ENCODE peak calls at places on chromosomes 11 and 22, in ten cellular contexts. I is stimulated activated naive CD4-positive, alpha-beta T cell treated with Interleukin-2 at 50 U/mL for 16 hours; M is kidney; V is PC-3; P is neural crest cell; B is H1; U is hippocampal formation; L is nephron progenitor cell; H is psoas muscle; O is G401. A is an unnamed sample.

GRCh38 chr11:117985953-117986887 is at the start of gene IL10RA:
- DNase-seq in M (peak; percentile 95), P (peak; percentile 70), V (no peak), L (peak; percentile 89), U (peak; percentile 22), B (peak; percentile 64), O (peak; percentile 65), H (peak; percentile 85), I (peak; percentile 71), A (peak; percentile 84)

GRCh38 chr11:121802542-121802941 is 313.5 kb downstream of the BLID start:
- DNase-seq in B (peak; percentile 27), V (no peak), U (no peak), H (no peak), P (no peak), M (no peak), I (no peak), L (peak; percentile 10), O (no peak), A (peak; percentile 58)

GRCh38 chr11:102882389-102883024 is 7.7 kb upstream of the MMP12 start:
- DNase-seq in M (no peak), B (no peak), V (no peak), U (no peak), I (no peak), H (no peak), O (no peak), L (no peak), P (no peak), A (no peak)

GRCh38 chr11:38460901-38461300 is 1862.9 kb upstream of the RAG2 start:
- DNase-seq in V (peak; percentile 88), M (no peak), H (no peak), U (no peak), B (no peak), I (no peak), L (peak; percentile 29), O (peak; percentile 0), P (no peak), A (no peak)

GRCh38 chr11:45556851-45557707 is 108.3 kb downstream of the CHST1 start:
- DNase-seq in I (no peak), B (no peak), H (no peak), V (peak; percentile 10), P (no peak), U (no peak), M (no peak), L (no peak), O (no peak), A (peak; percentile 39)

GRCh38 chr11:10109836-10110235 is 184.2 kb downstream of the SBF2 start:
- DNase-seq in L (no peak), U (no peak), B (no peak), H (no peak), P (no peak), O (no peak), I (no peak), M (no peak), V (no peak), A (no peak)

GRCh38 chr11:125281831-125282595 is 117.5 kb downstream of the PKNOX2 start:
- DNase-seq in O (no peak), P (no peak), V (peak; percentile 57), B (no peak), L (no peak), U (no peak), M (no peak), I (no peak), H (no peak), A (peak; percentile 57)

GRCh38 chr11:20208622-20209090 is 48.4 kb upstream of the DBX1 start:
- DNase-seq in H (no peak), B (peak; percentile 10), O (no peak), V (no peak), M (no peak), I (no peak), U (no peak), P (peak; percentile 25), L (peak; percentile 9), A (peak; percentile 44)

GRCh38 chr11:25065711-25066110 is 568.9 kb downstream of the LUZP2 start:
- DNase-seq in H (no peak), L (no peak), I (no peak), O (no peak), U (peak; percentile 7), B (no peak), M (no peak), P (no peak), V (peak; percentile 87), A (no peak)

GRCh38 chr22:47612136-47612910 is 849.9 kb downstream of the TBC1D22A start:
- DNase-seq in M (peak; percentile 60), B (no peak), U (no peak), H (peak; percentile 5), V (no peak), P (no peak), O (no peak), I (no peak), L (no peak), A (no peak)

GRCh38 chr11:64911142-64911541 is 5.9 kb downstream of the ATG2A start:
- DNase-seq in U (no peak), I (no peak), O (no peak), M (peak; percentile 59), L (no peak), P (no peak), V (no peak), H (no peak), B (no peak), A (no peak)

GRCh38 chr11:65911682-65912568 is 6.9 kb downstream of the C11orf68 start:
- DNase-seq in M (peak; percentile 89), L (peak; percentile 31), P (peak; percentile 36), H (peak; percentile 69), I (no peak), U (no peak), V (peak; percentile 99), O (peak; percentile 91), B (no peak), A (peak; percentile 87)

GRCh38 chr11:45653277-45653676 is 12.1 kb downstream of the CHST1 start:
- DNase-seq in I (no peak), U (no peak), P (no peak), V (no peak), L (no peak), H (no peak), M (no peak), B (no peak), O (no peak), A (no peak)

GRCh38 chr11:96082002-96082899 is 158.3 kb upstream of the MTMR2 start:
- DNase-seq in O (no peak), P (no peak), B (no peak), M (no peak), U (no peak), L (no peak), V (no peak), H (no peak), I (no peak), A (peak; percentile 62)

GRCh38 chr22:23233746-23234408 is 53.6 kb downstream of the BCR start:
- DNase-seq in M (peak; percentile 75), B (no peak), P (no peak), L (no peak), H (peak; percentile 76), V (peak; percentile 8), I (peak; percentile 29), O (no peak), U (no peak), A (no peak)

GRCh38 chr11:129278586-129279319 is 86.6 kb upstream of the ARHGAP32 start:
- DNase-seq in P (peak; percentile 21), B (no peak), O (no peak), U (no peak), I (no peak), M (no peak), V (peak; percentile 43), H (peak; percentile 54), L (peak; percentile 56), A (no peak)

GRCh38 chr22:27377901-27378300 is 423.7 kb downstream of the MN1 start:
- DNase-seq in V (no peak), H (no peak), I (no peak), B (no peak), L (no peak), U (no peak), P (no peak), O (no peak), M (no peak), A (no peak)

GRCh38 chr22:24758164-24758799 is 16.2 kb downstream of the PIWIL3 start:
- DNase-seq in U (peak; percentile 27), H (no peak), O (peak; percentile 72), B (no peak), I (peak; percentile 15), V (peak; percentile 68), M (no peak), P (peak; percentile 61), L (peak; percentile 69), A (peak; percentile 45)

GRCh38 chr22:47408409-47408808 is 646.0 kb downstream of the TBC1D22A start:
- DNase-seq in B (no peak), U (no peak), V (no peak), P (no peak), L (no peak), I (no peak), M (peak; percentile 53), H (no peak), O (no peak), A (peak; percentile 27)

GRCh38 chr11:101401245-101401644 is 182.6 kb downstream of the TRPC6 start:
- DNase-seq in M (no peak), B (no peak), V (no peak), I (no peak), H (no peak), U (no peak), P (no peak), L (no peak), O (no peak), A (no peak)

GRCh38 chr11:98561216-98561615 is 459.5 kb upstream of the CNTN5 start:
- DNase-seq in M (no peak), I (no peak), H (no peak), B (no peak), V (no peak), U (no peak), P (no peak), L (no peak), O (no peak), A (no peak)

GRCh38 chr11:100752371-100753073 is 65.4 kb downstream of the ARHGAP42 start:
- DNase-seq in I (no peak), P (no peak), B (no peak), U (no peak), V (peak; percentile 41), M (no peak), H (no peak), O (no peak), L (no peak), A (no peak)

GRCh38 chr11:33177676-33178336 is 16.5 kb upstream of the CSTF3 start:
- DNase-seq in P (no peak), L (no peak), B (no peak), I (no peak), M (no peak), H (no peak), O (no peak), U (no peak), V (no peak), A (no peak)

GRCh38 chr22:49006207-49007012 is 821.3 kb downstream of the BRD1 start:
- DNase-seq in L (no peak), P (no peak), O (no peak), M (peak; percentile 48), B (no peak), U (no peak), V (no peak), I (no peak), H (no peak), A (no peak)

GRCh38 chr11:15170170-15170569 is 55.4 kb downstream of the INSC start:
- DNase-seq in B (no peak), V (no peak), I (no peak), P (no peak), O (no peak), H (no peak), M (no peak), U (no peak), L (no peak), A (no peak)

GRCh38 chr11:103091024-103091423 is 936 bp downstream of the DCUN1D5 start:
- DNase-seq in H (no peak), O (peak; percentile 21), V (peak; percentile 35), P (no peak), L (no peak), M (no peak), B (no peak), I (no peak), U (no peak), A (peak; percentile 45)

GRCh38 chr22:29916007-29916544 is 33.1 kb downstream of the MTMR3 start:
- DNase-seq in O (no peak), H (no peak), V (no peak), B (no peak), P (no peak), I (no peak), L (no peak), U (no peak), M (no peak), A (peak; percentile 42)